ENCODE peak calls at places on chromosome X, in five cellular contexts. One of them, this sample, is unnamed.

GRCh38 chrX:34849371-34849770 is 93.2 kb upstream of the FAM47B start:
- DNase-seq in progenitor cell of endocrine pancreas: no peak
- DNase-seq in activated naive CD4-positive, alpha-beta T cell: no peak
- DNase-seq in Right ventricle myocardium superior: no peak
- DNase-seq in NCI-H2171 treated with DMSO at 0.1 percent for 48 hours: no peak
- DNase-seq in this sample: no peak

GRCh38 chrX:121871122-121871521 is 823.7 kb downstream of the GLUD2 start:
- DNase-seq in Right ventricle myocardium superior: no peak
- DNase-seq in NCI-H2171 treated with DMSO at 0.1 percent for 48 hours: no peak
- DNase-seq in activated naive CD4-positive, alpha-beta T cell: no peak
- DNase-seq in progenitor cell of endocrine pancreas: no peak
- DNase-seq in this sample: peak; percentile 67

GRCh38 chrX:74980802-74981201 is 55.5 kb upstream of the NEXMIF start:
- DNase-seq in progenitor cell of endocrine pancreas: no peak
- DNase-seq in Right ventricle myocardium superior: no peak
- DNase-seq in activated naive CD4-positive, alpha-beta T cell: no peak
- DNase-seq in NCI-H2171 treated with DMSO at 0.1 percent for 48 hours: no peak
- DNase-seq in this sample: peak; percentile 24

GRCh38 chrX:10028283-10029104 is 61.3 kb downstream of the CLDN34 start:
- DNase-seq in Right ventricle myocardium superior: no peak
- DNase-seq in activated naive CD4-positive, alpha-beta T cell: no peak
- DNase-seq in progenitor cell of endocrine pancreas: no peak
- DNase-seq in NCI-H2171 treated with DMSO at 0.1 percent for 48 hours: no peak
- DNase-seq in this sample: no peak

GRCh38 chrX:11770320-11770719 is 12.3 kb downstream of the MSL3 start:
- DNase-seq in progenitor cell of endocrine pancreas: no peak
- DNase-seq in activated naive CD4-positive, alpha-beta T cell: no peak
- DNase-seq in Right ventricle myocardium superior: peak; percentile 43
- DNase-seq in NCI-H2171 treated with DMSO at 0.1 percent for 48 hours: peak; percentile 47
- DNase-seq in this sample: peak; percentile 81

GRCh38 chrX:17377795-17378194 is 2.8 kb downstream of the NHS start:
- DNase-seq in activated naive CD4-positive, alpha-beta T cell: no peak
- DNase-seq in progenitor cell of endocrine pancreas: no peak
- DNase-seq in NCI-H2171 treated with DMSO at 0.1 percent for 48 hours: no peak
- DNase-seq in Right ventricle myocardium superior: no peak
- DNase-seq in this sample: no peak

GRCh38 chrX:56759736-56760409 is 30.8 kb downstream of the NBDY start:
- DNase-seq in activated naive CD4-positive, alpha-beta T cell: no peak
- DNase-seq in progenitor cell of endocrine pancreas: no peak
- DNase-seq in Right ventricle myocardium superior: no peak
- DNase-seq in NCI-H2171 treated with DMSO at 0.1 percent for 48 hours: no peak
- DNase-seq in this sample: peak; percentile 72

GRCh38 chrX:53713987-53714579 is 27.6 kb upstream of the HUWE1 start:
- DNase-seq in NCI-H2171 treated with DMSO at 0.1 percent for 48 hours: no peak
- DNase-seq in Right ventricle myocardium superior: no peak
- DNase-seq in activated naive CD4-positive, alpha-beta T cell: no peak
- DNase-seq in progenitor cell of endocrine pancreas: no peak
- DNase-seq in this sample: no peak

GRCh38 chrX:96837808-96838207 is 45.9 kb upstream of the RPA4 start:
- DNase-seq in progenitor cell of endocrine pancreas: no peak
- DNase-seq in Right ventricle myocardium superior: no peak
- DNase-seq in NCI-H2171 treated with DMSO at 0.1 percent for 48 hours: no peak
- DNase-seq in activated naive CD4-positive, alpha-beta T cell: no peak
- DNase-seq in this sample: no peak

GRCh38 chrX:124747295-124747694 is 400.9 kb downstream of the SH2D1A start:
- DNase-seq in progenitor cell of endocrine pancreas: no peak
- DNase-seq in activated naive CD4-positive, alpha-beta T cell: no peak
- DNase-seq in NCI-H2171 treated with DMSO at 0.1 percent for 48 hours: no peak
- DNase-seq in Right ventricle myocardium superior: no peak
- DNase-seq in this sample: no peak

GRCh38 chrX:42697544-42697943 is 80.4 kb downstream of the PPP1R2C start:
- DNase-seq in progenitor cell of endocrine pancreas: no peak
- DNase-seq in NCI-H2171 treated with DMSO at 0.1 percent for 48 hours: no peak
- DNase-seq in Right ventricle myocardium superior: no peak
- DNase-seq in activated naive CD4-positive, alpha-beta T cell: no peak
- DNase-seq in this sample: no peak

This sample was measured in spleen.